ENCODE peak calls at places on chromosomes 1 and 21, in seven cellular contexts. K is transverse colon, Q is Daoy, B is NCI-H2081, E is AG04450, M is heart left ventricle, P is nephron progenitor cell. S is an unnamed sample.
A peak's percentile ranks its signal among the peaks of the same experiment; 100 is the strongest.

GRCh38 chr1:12604114-12604874 is 13.7 kb downstream of the DHRS3 start:
- DNase-seq in K (peak; percentile 47), Q (peak; percentile 98), B (no peak), E (peak; percentile 90), M (peak; percentile 60), P (no peak), S (no peak)

GRCh38 chr1:203520315-203520714 is 26.4 kb downstream of the OPTC start:
- DNase-seq in K (no peak), Q (peak; percentile 61), B (no peak), E (no peak), M (no peak), P (no peak), S (no peak)

GRCh38 chr1:207798847-207799246 is 47.0 kb downstream of the CD46 start:
- DNase-seq in K (no peak), Q (no peak), B (no peak), E (no peak), M (no peak), P (no peak), S (no peak)

GRCh38 chr1:219126267-219126862 is 47.3 kb upstream of the LYPLAL1 start:
- DNase-seq in K (no peak), Q (no peak), B (no peak), E (no peak), M (no peak), P (no peak), S (no peak)

GRCh38 chr21:43893536-43894205 is 28.6 kb downstream of the AGPAT3 start:
- DNase-seq in K (no peak), Q (no peak), B (no peak), E (no peak), M (no peak), P (no peak), S (no peak)

GRCh38 chr1:7690076-7690475 is 81.0 kb upstream of the VAMP3 start:
- DNase-seq in K (no peak), Q (no peak), B (no peak), E (no peak), M (peak; percentile 8), P (no peak), S (no peak)

GRCh38 chr1:16174886-16175598 is 19.2 kb upstream of the EPHA2 start:
- DNase-seq in K (no peak), Q (no peak), B (no peak), E (no peak), M (no peak), P (no peak), S (no peak)

GRCh38 chr1:212620293-212620692 is 11.7 kb downstream of the ATF3 start:
- DNase-seq in K (no peak), Q (no peak), B (no peak), E (no peak), M (no peak), P (no peak), S (no peak)

GRCh38 chr1:14439015-14439414 is 159.5 kb upstream of the KAZN start:
- DNase-seq in K (no peak), Q (no peak), B (no peak), E (no peak), M (no peak), P (no peak), S (no peak)

GRCh38 chr1:189619682-189620332 is 857.9 kb downstream of the BRINP3 start:
- DNase-seq in K (no peak), Q (peak; percentile 87), B (peak; percentile 29), E (peak; percentile 64), M (no peak), P (no peak), S (peak; percentile 89)

GRCh38 chr1:170012920-170013319 is 61.6 kb downstream of the KIFAP3 start:
- DNase-seq in K (no peak), Q (no peak), B (no peak), E (no peak), M (no peak), P (no peak), S (no peak)

GRCh38 chr1:114310771-114311251 is 157.1 kb upstream of the SYT6 start:
- DNase-seq in K (no peak), Q (peak; percentile 74), B (no peak), E (no peak), M (no peak), P (no peak), S (no peak)

GRCh38 chr1:208029381-208030319 is 118.7 kb upstream of the CD34 start:
- DNase-seq in K (peak; percentile 19), Q (peak; percentile 51), B (no peak), E (peak; percentile 33), M (no peak), P (no peak), S (no peak)